ENCODE peak calls at places on chromosomes 12 and 14, in five cellular contexts. K is sigmoid colon, C is AG09319, Q is type B pancreatic cell, G is MM.1S. M is an unnamed sample.

GRCh38 chr12:85029456-85029855 is 6.6 kb downstream of the TSPAN19 start:
- DNase-seq in C (no peak), Q (no peak), G (peak; percentile 57), K (no peak), M (no peak)

GRCh38 chr14:40413146-40413545 is 980.9 kb upstream of the FBXO33 start:
- DNase-seq in Q (no peak), K (no peak), C (no peak), G (no peak), M (no peak)

GRCh38 chr12:121784460-121784859 is 9.0 kb downstream of the RHOF start:
- DNase-seq in K (no peak), C (no peak), Q (no peak), G (no peak), M (no peak)

GRCh38 chr14:93330609-93331000 is 2.2 kb downstream of the BTBD7 start:
- DNase-seq in K (no peak), Q (no peak), G (no peak), C (no peak), M (no peak)

GRCh38 chr14:68843471-68844209 is 50.8 kb upstream of the ZFP36L1 start:
- DNase-seq in Q (peak; percentile 86), C (peak; percentile 36), G (peak; percentile 22), K (peak; percentile 93), M (peak; percentile 93)

GRCh38 chr12:121033625-121034349 is 5.3 kb downstream of the OASL start:
- DNase-seq in Q (no peak), K (no peak), C (peak; percentile 7), G (no peak), M (no peak)

GRCh38 chr12:6915023-6915788 is 826 bp downstream of the ENO2 start:
- DNase-seq in Q (no peak), K (peak; percentile 67), G (no peak), C (no peak), M (no peak)

GRCh38 chr12:44874981-44875416 is 1.1 kb downstream of the NELL2 start:
- DNase-seq in G (peak; percentile 10), C (no peak), Q (peak; percentile 65), K (no peak), M (no peak)

GRCh38 chr14:55125403-55125802 is 3.6 kb upstream of the LGALS3 start:
- DNase-seq in K (no peak), G (no peak), Q (no peak), C (no peak), M (no peak)

GRCh38 chr12:58602179-58602578 is 318.1 kb downstream of the LRIG3 start:
- DNase-seq in G (no peak), Q (no peak), K (no peak), C (no peak), M (no peak)

GRCh38 chr12:68951652-68952051 is 18.7 kb upstream of the CPM start:
- DNase-seq in K (no peak), G (no peak), Q (no peak), C (no peak), M (no peak)

GRCh38 chr12:104604995-104605675 is 148.4 kb downstream of the CHST11 start:
- DNase-seq in K (no peak), G (no peak), C (no peak), Q (no peak), M (no peak)

GRCh38 chr12:76470028-76470939 is 89.3 kb downstream of the OSBPL8 start:
- DNase-seq in Q (no peak), C (peak; percentile 38), G (peak; percentile 45), K (no peak), M (no peak)

DNA sequence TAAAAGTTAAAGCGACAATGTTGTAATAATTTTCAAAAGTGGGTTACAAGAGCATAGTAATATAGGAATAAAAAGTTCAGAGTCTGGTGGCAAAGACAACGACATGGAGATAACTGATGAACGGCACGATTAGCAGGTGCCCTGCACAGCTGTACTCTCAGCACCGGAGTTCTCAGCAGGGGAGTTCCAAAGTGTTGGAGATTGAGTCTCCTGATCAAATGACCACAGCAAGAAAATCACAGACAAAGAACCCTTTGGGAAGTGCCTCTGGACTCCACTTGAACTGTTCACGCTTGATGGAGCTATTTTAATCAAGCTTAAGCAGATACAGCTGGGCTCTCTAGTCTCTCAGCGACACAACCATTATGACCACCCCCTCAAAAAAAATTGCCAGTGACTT is 153.1 kb downstream of the ALG10B start:
- DNase-seq in C (no peak), K (no peak), G (no peak), Q (no peak), M (no peak)
- TF ChIP-seq CTCF in C (no peak), K (no peak), G (no peak), Q (no peak), M (no peak)

DNA sequence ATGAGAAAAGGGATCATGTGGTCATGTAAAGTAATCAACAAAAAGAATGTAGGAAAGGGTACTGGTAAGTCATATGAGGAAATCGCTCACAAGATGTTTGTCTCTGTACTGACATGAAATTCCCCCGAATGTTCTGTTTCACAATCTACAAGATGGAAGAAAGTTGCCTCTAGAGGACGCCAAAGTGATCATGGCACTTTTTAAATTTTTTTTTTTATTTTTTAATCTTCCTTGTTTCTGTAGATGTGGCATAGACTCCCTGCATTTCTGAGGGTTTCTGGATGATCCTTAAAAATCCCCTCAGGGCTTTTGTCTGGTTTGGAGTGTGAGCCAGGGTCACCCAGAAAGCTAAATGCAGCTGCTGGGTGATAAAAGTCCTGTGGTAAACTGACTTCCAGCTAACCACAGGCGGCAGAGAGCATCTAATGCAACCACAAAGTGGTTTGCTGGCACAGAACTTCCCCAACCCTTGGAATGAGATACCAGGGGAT is 393.6 kb downstream of the CCDC91 start:
- DNase-seq in K (no peak), C (peak; percentile 30), G (no peak), Q (no peak), M (no peak)
- TF ChIP-seq CTCF in K (no peak), C (peak; percentile 36), G (no peak), Q (no peak), M (peak; percentile 24)

DNA sequence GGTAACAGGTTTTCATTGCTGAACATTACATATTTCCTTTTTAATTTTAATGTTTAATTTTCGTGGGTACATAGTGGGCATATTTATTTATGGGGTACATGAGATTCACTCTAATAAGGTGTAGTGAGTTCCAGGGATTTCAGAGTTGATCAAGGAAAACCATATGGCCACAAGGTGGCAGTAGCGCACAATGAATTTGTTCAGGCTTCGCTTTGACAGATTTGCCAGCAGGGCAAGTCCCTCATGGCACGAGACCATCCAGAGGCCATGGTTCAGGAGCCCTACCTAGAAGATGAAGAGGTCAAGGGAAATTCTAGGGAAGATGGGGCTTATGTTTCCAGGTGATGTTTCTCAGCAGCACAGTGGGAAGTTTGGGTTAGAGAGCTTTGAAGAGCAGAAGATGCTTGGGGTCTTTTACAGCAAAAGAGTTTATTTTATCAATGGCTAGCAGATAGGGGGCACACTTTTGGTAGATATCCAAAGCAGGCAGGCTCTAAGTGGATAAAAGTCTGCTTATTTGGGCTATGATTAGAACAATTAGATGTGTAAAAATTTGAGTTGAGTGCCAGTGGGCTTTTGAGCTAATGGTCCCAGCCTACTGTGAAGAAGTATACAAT is 1004.4 kb downstream of the AACS start:
- DNase-seq in G (peak; percentile 55), K (no peak), Q (no peak), C (peak; percentile 12), M (no peak)
- TF ChIP-seq CTCF in G (peak; percentile 57), K (no peak), Q (peak; percentile 82), C (peak; percentile 52), M (peak; percentile 29)

GRCh38 chr14:45181806-45182205 is 46.1 kb downstream of the FANCM start:
- DNase-seq in C (no peak), Q (no peak), G (no peak), K (no peak), M (no peak)

GRCh38 chr14:45185110-45185814 is 49.5 kb downstream of the FANCM start:
- DNase-seq in G (no peak), C (no peak), Q (no peak), K (no peak), M (no peak)

GRCh38 chr14:45177081-45177480 is 41.4 kb downstream of the FANCM start:
- DNase-seq in G (no peak), Q (no peak), K (no peak), C (peak; percentile 46), M (no peak)

DNA sequence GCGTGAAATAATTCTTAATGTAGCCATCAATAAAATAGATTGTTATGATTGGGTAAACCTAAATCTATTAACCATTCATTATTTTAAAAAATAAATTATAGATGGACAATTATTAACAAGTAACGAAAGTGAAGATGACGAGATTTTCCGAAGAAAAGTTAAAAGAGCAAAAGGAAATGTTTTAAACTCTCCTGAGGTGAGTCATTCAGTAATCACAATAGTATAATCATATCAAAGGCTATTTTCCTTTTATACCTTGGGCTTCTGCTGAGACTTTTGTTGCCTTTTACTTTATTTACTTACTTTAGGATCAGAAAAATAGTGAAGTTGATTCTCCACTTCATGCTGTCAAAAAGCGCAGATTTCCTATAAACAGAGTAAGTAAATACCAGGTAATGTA is 45.6 kb downstream of the FANCM start:
- DNase-seq in K (no peak), G (no peak), Q (no peak), C (no peak), M (no peak)
- TF ChIP-seq CTCF in K (no peak), G (no peak), Q (no peak), C (no peak), M (no peak)

DNA sequence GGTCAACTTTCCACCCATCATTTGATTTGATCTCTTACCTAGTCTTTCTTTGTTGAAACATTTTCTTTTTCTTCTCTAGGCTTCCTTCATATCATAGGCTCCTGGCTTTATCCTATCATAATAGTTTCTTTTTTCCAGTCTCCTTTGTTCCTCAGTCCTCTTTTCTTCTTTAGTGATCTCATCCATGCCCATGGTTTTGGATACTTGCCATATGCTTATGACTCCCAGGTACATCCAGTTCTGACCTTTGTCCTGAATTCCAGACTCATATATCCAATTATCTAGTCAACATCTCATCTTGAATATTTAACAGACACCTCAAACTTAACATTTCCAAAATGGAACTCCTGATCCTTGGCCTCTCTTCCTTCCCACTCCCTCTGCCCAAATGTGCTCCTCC is 36.1 kb upstream of the KRAS start:
- DNase-seq in C (no peak), Q (no peak), K (no peak), G (no peak), M (no peak)
- TF ChIP-seq CTCF in C (no peak), Q (no peak), K (no peak), G (no peak), M (no peak)

GRCh38 chr12:108850854-108851573 is 6.4 kb downstream of the SSH1 start:
- DNase-seq in K (peak; percentile 81), Q (no peak), C (no peak), G (no peak), M (no peak)
- TF ChIP-seq CTCF in K (no peak), Q (no peak), C (no peak), G (no peak), M (peak; percentile 21)